ENCODE peak calls at places on chromosome 19, in four cellular contexts. N, B, J and D are unnamed samples.

GRCh38 chr19:47376589-47377144 is 27.6 kb downstream of the DHX34 start:
- DNase-seq in B (no peak), N (no peak), J (no peak), D (no peak)

GRCh38 chr19:40423227-40423566 is 2.6 kb downstream of the SERTAD1 start:
- DNase-seq in N (no peak), J (no peak), B (no peak), D (no peak)

GRCh38 chr19:46840157-46840942 is 10.3 kb downstream of the AP2S1 start:
- DNase-seq in N (peak), J (peak), B (peak), D (peak)

GRCh38 chr19:51000981-51001380 is 423 bp downstream of the KLK8 start:
- DNase-seq in N (no peak), J (no peak), B (no peak), D (no peak)

GRCh38 chr19:39319892-39320168 is 833 bp downstream of the LRFN1 start:
- DNase-seq in N (no peak), B (no peak), J (no peak), D (no peak)

GRCh38 chr19:18763674-18764590 is 27.2 kb downstream of the COMP start:
- DNase-seq in N (no peak), B (no peak), J (no peak), D (no peak)

GRCh38 chr19:49339364-49340068 is 4.3 kb downstream of the CD37 start:
- DNase-seq in N (no peak), B (peak), J (peak), D (no peak)

GRCh38 chr19:18594096-18594823 is 5.7 kb downstream of the REX1BD start:
- DNase-seq in J (peak), B (peak), N (peak), D (peak)

GRCh38 chr19:17402982-17403855 is 2.2 kb downstream of the BST2 start:
- DNase-seq in N (peak), J (peak), B (no peak), D (no peak)

GRCh38 chr19:3516675-3517207 is 10.6 kb downstream of the FZR1 start:
- DNase-seq in B (no peak), N (peak), J (no peak), D (peak)

GRCh38 chr19:45117167-45117594 is 24.2 kb downstream of the PPP1R37 start:
- DNase-seq in B (no peak), J (peak), N (peak), D (no peak)

GRCh38 chr19:47146920-47147319 is 16.3 kb downstream of the SAE1 start:
- DNase-seq in B (no peak), N (no peak), J (no peak), D (no peak)

GRCh38 chr19:5309438-5310204 is 31.0 kb downstream of the PTPRS start:
- DNase-seq in N (no peak), J (no peak), B (no peak), D (no peak)

GRCh38 chr19:39183100-39183499 is 13.7 kb upstream of the NCCRP1 start:
- DNase-seq in N (no peak), J (no peak), B (no peak), D (no peak)

GRCh38 chr19:31316201-31316951 is 32.9 kb downstream of the TSHZ3 start:
- DNase-seq in B (no peak), N (no peak), J (no peak), D (no peak)

GRCh38 chr19:3409346-3410064 is 43.1 kb downstream of the NFIC start:
- DNase-seq in N (no peak), J (peak), B (no peak), D (no peak)

GRCh38 chr19:52981329-52981728 is 18.6 kb upstream of the ZNF816 start:
- DNase-seq in J (no peak), B (no peak), N (no peak), D (no peak)

GRCh38 chr19:48244289-48244688 is 11.4 kb downstream of the CARD8 start:
- DNase-seq in B (no peak), N (peak), J (no peak), D (peak)

GRCh38 chr19:31894451-31894850 is 451.0 kb upstream of the ZNF507 start:
- DNase-seq in N (no peak), J (no peak), B (no peak), D (no peak)

GRCh38 chr19:45767881-45768643 is 990 bp downstream of the SIX5 start:
- DNase-seq in J (peak), N (no peak), B (peak), D (no peak)

GRCh38 chr19:2922987-2923386 is 21.8 kb downstream of the ZNF77 start:
- DNase-seq in B (no peak), J (no peak), N (no peak), D (no peak)

GRCh38 chr19:942133-942645 is 16.4 kb downstream of the ARID3A start:
- DNase-seq in B (no peak), J (no peak), N (no peak), D (no peak)

GRCh38 chr19:49492573-49493411 is 3.4 kb upstream of the RPS11 start:
- DNase-seq in B (peak), J (no peak), N (no peak), D (no peak)

GRCh38 chr19:46515879-46516350 is 20.2 kb upstream of the PNMA8B start:
- DNase-seq in N (no peak), B (peak), J (peak), D (no peak)